ENCODE peak calls at places on chromosome 4, in four cellular contexts. O, U, S and N are unnamed samples.
A peak's percentile ranks its signal among the peaks of the same experiment; 100 is the strongest.

GRCh38 chr4:177250056-177250696 is 59.5 kb upstream of the NEIL3 start:
- DNase-seq in O (peak; percentile 79), U (peak; percentile 70), S (peak; percentile 38), N (peak; percentile 10)

GRCh38 chr4:96164814-96165351 is 325.0 kb downstream of the PDHA2 start:
- DNase-seq in O (peak; percentile 93), U (no peak), S (no peak), N (no peak)

GRCh38 chr4:4461850-4462249 is 74.9 kb downstream of the NSG1 start:
- DNase-seq in O (no peak), U (peak; percentile 43), S (no peak), N (peak; percentile 46)

GRCh38 chr4:146186556-146186955 is 11.0 kb downstream of the LSM6 start:
- DNase-seq in O (no peak), U (no peak), S (no peak), N (no peak)

GRCh38 chr4:138311771-138312535 is 69.8 kb upstream of the SLC7A11 start:
- DNase-seq in O (peak; percentile 18), U (no peak), S (no peak), N (no peak)

GRCh38 chr4:165779950-165780670 is 92.9 kb upstream of the TLL1 start:
- DNase-seq in O (peak; percentile 2), U (no peak), S (no peak), N (no peak)

GRCh38 chr4:121668368-121669162 is 28.2 kb downstream of the ANXA5 start:
- DNase-seq in O (peak; percentile 88), U (no peak), S (no peak), N (no peak)

GRCh38 chr4:142752331-142752830 is 93.7 kb downstream of the INPP4B start:
- DNase-seq in O (peak; percentile 35), U (no peak), S (no peak), N (no peak)

GRCh38 chr4:43882470-43882869 is 566.1 kb downstream of the KCTD8 start:
- DNase-seq in O (no peak), U (no peak), S (no peak), N (no peak)

GRCh38 chr4:116357758-116358157 is 727.6 kb downstream of the TRAM1L1 start:
- DNase-seq in O (peak; percentile 3), U (peak; percentile 48), S (no peak), N (no peak)

GRCh38 chr4:76867880-76868655 is 29.9 kb downstream of the SOWAHB start:
- DNase-seq in O (no peak), U (peak; percentile 51), S (no peak), N (no peak)

GRCh38 chr4:151665442-151666127 is 95.2 kb downstream of the GATB start:
- DNase-seq in O (no peak), U (no peak), S (no peak), N (no peak)

GRCh38 chr4:152690706-152691651 is 11.2 kb upstream of the TMEM154 start:
- DNase-seq in O (no peak), U (no peak), S (no peak), N (no peak)

GRCh38 chr4:176335421-176335820 is 15.7 kb downstream of the SPCS3 start:
- DNase-seq in O (peak; percentile 50), U (no peak), S (no peak), N (no peak)

GRCh38 chr4:71460368-71460767 is 121.5 kb downstream of the SLC4A4 start:
- DNase-seq in O (no peak), U (no peak), S (no peak), N (peak; percentile 93)

GRCh38 chr4:103400405-103400804 is 202.3 kb upstream of the CENPE start:
- DNase-seq in O (peak; percentile 1), U (no peak), S (no peak), N (no peak)

GRCh38 chr4:112082954-112083586 is 62.2 kb upstream of the FAM241A start:
- DNase-seq in O (peak; percentile 64), U (no peak), S (peak; percentile 65), N (no peak)

GRCh38 chr4:104859601-104860000 is 287.1 kb upstream of the TET2 start:
- DNase-seq in O (no peak), U (no peak), S (no peak), N (no peak)

GRCh38 chr4:153151535-153152452 is 52.4 kb upstream of the TRIM2 start:
- DNase-seq in O (peak; percentile 66), U (peak; percentile 79), S (no peak), N (no peak)

GRCh38 chr4:156294577-156294976 is 340.9 kb upstream of the CTSO start:
- DNase-seq in O (peak; percentile 94), U (no peak), S (no peak), N (no peak)
- TF ChIP-seq CTCF in O (peak; percentile 46), U (no peak), S (peak; percentile 28), N (peak; percentile 40)

GRCh38 chr4:158268553-158268952 is 58.3 kb downstream of the TMEM144 start:
- DNase-seq in O (no peak), U (no peak), S (no peak), N (no peak)
- TF ChIP-seq CTCF in O (no peak), U (no peak), S (no peak), N (no peak)

GRCh38 chr4:5888222-5888701 is 4.6 kb downstream of the CRMP1 start:
- DNase-seq in O (no peak), U (no peak), S (no peak), N (no peak)
- TF ChIP-seq CTCF in O (no peak), U (no peak), S (no peak), N (no peak)

GRCh38 chr4:120053916-120054315 is 12.7 kb downstream of the MAD2L1 start:
- DNase-seq in O (no peak), U (no peak), S (no peak), N (no peak)

GRCh38 chr4:120055795-120056194 is 10.9 kb downstream of the MAD2L1 start:
- DNase-seq in O (no peak), U (no peak), S (no peak), N (peak; percentile 61)

GRCh38 chr4:120055167-120055566 is 11.5 kb downstream of the MAD2L1 start:
- DNase-seq in O (no peak), U (no peak), S (no peak), N (no peak)

GRCh38 chr4:120057416-120057815 is 9.2 kb downstream of the MAD2L1 start:
- DNase-seq in O (no peak), U (no peak), S (no peak), N (no peak)

DNA sequence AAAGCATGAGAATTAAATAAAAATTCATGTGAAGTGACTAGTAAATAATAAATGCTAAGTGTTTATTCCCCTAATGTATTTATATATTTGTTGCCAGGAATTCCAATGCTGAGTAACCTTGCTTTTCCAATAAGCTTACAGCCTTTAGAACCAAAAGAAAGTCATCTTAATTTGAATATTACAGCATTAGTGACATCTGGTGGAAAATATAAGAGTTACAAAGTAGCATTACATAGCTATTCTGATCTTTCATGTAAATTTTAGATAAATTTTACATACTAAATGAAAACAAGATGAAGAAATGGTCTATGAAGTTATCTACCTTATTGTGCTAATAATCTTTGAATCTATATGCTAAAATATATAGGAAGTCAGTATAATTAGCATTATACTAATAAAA is 10.4 kb downstream of the MAD2L1 start:
- DNase-seq in O (peak; percentile 48), U (no peak), S (no peak), N (no peak)
- TF ChIP-seq CTCF in O (no peak), U (no peak), S (peak; percentile 28), N (peak; percentile 27)

DNA sequence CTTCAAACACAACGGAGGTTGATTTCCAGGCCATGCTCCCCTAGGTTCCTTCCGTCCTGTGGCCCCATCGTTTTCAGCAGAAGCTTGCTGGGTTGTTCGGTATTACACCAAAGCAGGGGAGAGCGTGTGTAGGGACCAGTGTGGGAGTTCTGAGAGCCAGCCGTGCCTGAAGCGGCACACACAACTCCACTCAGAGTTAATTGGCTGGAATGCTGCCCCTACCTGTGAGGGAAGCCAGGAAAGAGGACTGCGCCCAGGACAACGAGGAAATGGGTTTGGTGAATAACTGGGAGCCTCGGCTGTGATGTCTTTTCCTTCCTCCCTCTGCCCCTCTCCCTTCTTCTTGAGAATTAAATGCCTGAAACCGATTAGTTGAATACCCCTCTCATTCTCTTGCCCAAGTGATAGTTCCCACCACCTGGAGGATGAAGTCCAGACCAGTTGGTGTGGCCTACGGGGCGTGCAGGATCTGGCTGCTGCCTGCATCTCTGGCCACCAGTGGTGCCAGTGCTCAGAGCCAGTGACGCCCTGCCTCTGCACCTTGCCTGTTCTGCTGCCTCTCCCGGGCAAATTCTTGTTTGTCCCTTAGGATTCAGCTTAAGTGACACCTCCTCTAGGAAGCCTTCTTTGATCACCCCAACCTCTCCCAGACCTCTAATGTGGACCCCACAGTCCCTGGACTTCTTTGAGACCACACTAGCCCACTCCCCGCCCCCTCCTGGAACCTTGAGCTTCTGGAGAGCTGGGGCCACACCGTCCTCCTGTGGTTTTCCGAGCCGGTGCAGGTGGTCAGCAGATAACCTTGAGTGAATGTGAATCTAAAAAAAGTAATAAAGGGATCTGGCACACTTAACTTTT is 33.6 kb downstream of the TBC1D14 start:
- DNase-seq in O (peak; percentile 4), U (no peak), S (no peak), N (no peak)
- TF ChIP-seq CTCF in O (no peak), U (no peak), S (no peak), N (no peak)

GRCh38 chr4:113358784-113359183 is 309.3 kb downstream of the ANK2 start:
- DNase-seq in O (peak; percentile 18), U (no peak), S (no peak), N (no peak)
- TF ChIP-seq CTCF in O (peak; percentile 13), U (no peak), S (peak; percentile 16), N (peak; percentile 35)

GRCh38 chr4:187541666-187542065 is 453.9 kb upstream of the ZFP42 start:
- DNase-seq in O (no peak), U (no peak), S (no peak), N (no peak)
- TF ChIP-seq CTCF in O (no peak), U (no peak), S (no peak), N (no peak)

GRCh38 chr4:8175686-8176085 is 17.1 kb upstream of the ABLIM2 start:
- DNase-seq in O (no peak), U (no peak), S (no peak), N (no peak)

GRCh38 chr4:8177956-8178355 is 19.3 kb upstream of the ABLIM2 start:
- DNase-seq in O (no peak), U (no peak), S (no peak), N (no peak)

GRCh38 chr4:8174970-8175369 is 16.4 kb upstream of the ABLIM2 start:
- DNase-seq in O (no peak), U (no peak), S (no peak), N (no peak)

GRCh38 chr4:8177544-8177943 is 18.9 kb upstream of the ABLIM2 start:
- DNase-seq in O (no peak), U (no peak), S (no peak), N (no peak)

DNA sequence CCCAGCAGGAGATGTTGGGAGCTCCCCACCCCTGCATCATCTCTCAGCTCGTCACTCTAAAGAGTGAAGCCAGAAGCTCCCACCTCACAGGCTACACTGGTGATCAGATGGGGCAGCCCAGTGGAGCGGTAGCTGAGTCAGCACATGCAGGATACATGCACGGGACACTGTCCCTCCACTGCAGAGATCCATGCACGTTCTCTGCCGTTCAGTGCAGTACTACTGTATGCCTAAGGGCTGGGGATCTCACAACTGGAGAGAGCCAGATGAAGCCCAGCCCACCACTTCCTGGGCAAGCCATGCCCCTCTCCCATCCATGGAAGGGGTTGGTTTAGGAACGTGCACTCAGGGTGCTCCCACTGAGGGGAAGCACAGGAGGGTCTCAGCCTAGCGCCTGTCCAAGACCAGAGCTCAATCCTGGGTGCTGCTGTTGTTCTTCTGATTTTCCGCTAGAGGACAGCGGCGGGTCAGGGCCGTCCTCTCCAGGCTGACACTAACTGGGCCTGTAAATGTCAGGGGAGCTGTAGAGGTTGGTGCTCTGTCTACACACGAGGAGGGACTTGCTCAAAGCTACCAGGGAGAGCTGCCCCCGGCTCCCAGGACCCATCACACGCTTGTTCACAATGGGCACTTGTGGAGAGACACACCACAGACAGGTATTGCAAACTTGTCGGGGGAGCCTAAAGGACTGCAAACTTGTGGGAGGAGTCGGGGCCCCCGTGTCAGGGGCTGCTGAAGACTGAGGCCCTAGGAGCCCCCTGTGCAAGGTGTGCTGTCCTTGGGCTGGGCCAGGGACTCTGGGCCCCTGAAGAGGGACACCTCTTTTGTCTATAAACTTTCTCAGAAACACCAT is 18.2 kb upstream of the ABLIM2 start:
- DNase-seq in O (peak; percentile 79), U (peak; percentile 58), S (peak; percentile 73), N (no peak)
- TF ChIP-seq CTCF in O (peak; percentile 90), U (peak; percentile 84), S (peak; percentile 69), N (peak; percentile 87)